ENCODE peak calls at places on chromosomes 13 and 19, in nine cellular contexts. One of them, this sample, is unnamed. For H3K4me1, the result is how much of the 10 kb centered on the place peaks cover.

GRCh38 chr13:97621631-97622030 is 187.7 kb downstream of the RAP2A start:
- DNase-seq in GM23338: peak
- DNase-seq in sigmoid colon: no peak
- DNase-seq in esophagus muscularis mucosa: no peak
- DNase-seq in spleen: no peak
- DNase-seq in breast epithelium: no peak
- DNase-seq in transverse colon: no peak
- DNase-seq in SK-N-SH: no peak
- DNase-seq in stomach: no peak
- DNase-seq in this sample: no peak

GRCh38 chr19:575527-576506 is 3.4 kb downstream of the BSG start:
- DNase-seq in GM23338: peak
- DNase-seq in sigmoid colon: peak
- DNase-seq in esophagus muscularis mucosa: no peak
- DNase-seq in spleen: no peak
- DNase-seq in breast epithelium: no peak
- DNase-seq in transverse colon: no peak
- DNase-seq in SK-N-SH: peak
- DNase-seq in stomach: peak
- DNase-seq in this sample: no peak

GRCh38 chr19:12331211-12331941 is 2.1 kb downstream of the ZNF563 start:
- DNase-seq in GM23338: no peak
- DNase-seq in sigmoid colon: no peak
- DNase-seq in esophagus muscularis mucosa: no peak
- DNase-seq in spleen: peak
- DNase-seq in breast epithelium: no peak
- DNase-seq in transverse colon: peak
- DNase-seq in SK-N-SH: no peak
- DNase-seq in stomach: no peak
- DNase-seq in this sample: no peak

GRCh38 chr13:59677966-59678814 is 485.5 kb downstream of the DIAPH3 start:
- DNase-seq in GM23338: peak
- DNase-seq in sigmoid colon: no peak
- DNase-seq in esophagus muscularis mucosa: no peak
- DNase-seq in spleen: no peak
- DNase-seq in breast epithelium: no peak
- DNase-seq in transverse colon: no peak
- DNase-seq in SK-N-SH: peak
- DNase-seq in stomach: no peak
- DNase-seq in this sample: no peak

GRCh38 chr13:66659291-66660012 is 570.7 kb downstream of the PCDH9 start:
- DNase-seq in GM23338: no peak
- DNase-seq in sigmoid colon: no peak
- DNase-seq in esophagus muscularis mucosa: no peak
- DNase-seq in spleen: no peak
- DNase-seq in breast epithelium: no peak
- DNase-seq in transverse colon: no peak
- DNase-seq in SK-N-SH: no peak
- DNase-seq in stomach: no peak
- DNase-seq in this sample: no peak

GRCh38 chr19:32711747-32712146 is 7.8 kb upstream of the TDRD12 start:
- DNase-seq in GM23338: no peak
- DNase-seq in sigmoid colon: no peak
- DNase-seq in esophagus muscularis mucosa: no peak
- DNase-seq in spleen: no peak
- DNase-seq in breast epithelium: no peak
- DNase-seq in transverse colon: no peak
- DNase-seq in SK-N-SH: no peak
- DNase-seq in stomach: no peak
- DNase-seq in this sample: no peak

GRCh38 chr19:8115805-8116396 is 33.5 kb downstream of the FBN3 start:
- DNase-seq in GM23338: no peak
- DNase-seq in sigmoid colon: no peak
- DNase-seq in esophagus muscularis mucosa: no peak
- DNase-seq in spleen: no peak
- DNase-seq in breast epithelium: no peak
- DNase-seq in transverse colon: no peak
- DNase-seq in SK-N-SH: no peak
- DNase-seq in stomach: no peak
- DNase-seq in this sample: no peak

GRCh38 chr13:44974056-44974798 is 15.0 kb downstream of the NUFIP1 start:
- DNase-seq in GM23338: no peak
- DNase-seq in sigmoid colon: no peak
- DNase-seq in esophagus muscularis mucosa: no peak
- DNase-seq in spleen: no peak
- DNase-seq in breast epithelium: no peak
- DNase-seq in transverse colon: no peak
- DNase-seq in SK-N-SH: no peak
- DNase-seq in stomach: peak
- DNase-seq in this sample: no peak

GRCh38 chr19:40191836-40192646 is 815 bp downstream of the MAP3K10 start:
- DNase-seq in GM23338: peak
- DNase-seq in sigmoid colon: peak
- DNase-seq in esophagus muscularis mucosa: no peak
- DNase-seq in spleen: peak
- DNase-seq in breast epithelium: no peak
- DNase-seq in transverse colon: peak
- DNase-seq in SK-N-SH: peak
- DNase-seq in stomach: no peak
- DNase-seq in this sample: no peak

GRCh38 chr19:40740747-40741146 is 9.5 kb downstream of the ACTMAP start:
- DNase-seq in GM23338: no peak
- DNase-seq in sigmoid colon: peak
- DNase-seq in esophagus muscularis mucosa: no peak
- DNase-seq in spleen: no peak
- DNase-seq in breast epithelium: no peak
- DNase-seq in transverse colon: no peak
- DNase-seq in SK-N-SH: no peak
- DNase-seq in stomach: no peak
- DNase-seq in this sample: no peak

DNA sequence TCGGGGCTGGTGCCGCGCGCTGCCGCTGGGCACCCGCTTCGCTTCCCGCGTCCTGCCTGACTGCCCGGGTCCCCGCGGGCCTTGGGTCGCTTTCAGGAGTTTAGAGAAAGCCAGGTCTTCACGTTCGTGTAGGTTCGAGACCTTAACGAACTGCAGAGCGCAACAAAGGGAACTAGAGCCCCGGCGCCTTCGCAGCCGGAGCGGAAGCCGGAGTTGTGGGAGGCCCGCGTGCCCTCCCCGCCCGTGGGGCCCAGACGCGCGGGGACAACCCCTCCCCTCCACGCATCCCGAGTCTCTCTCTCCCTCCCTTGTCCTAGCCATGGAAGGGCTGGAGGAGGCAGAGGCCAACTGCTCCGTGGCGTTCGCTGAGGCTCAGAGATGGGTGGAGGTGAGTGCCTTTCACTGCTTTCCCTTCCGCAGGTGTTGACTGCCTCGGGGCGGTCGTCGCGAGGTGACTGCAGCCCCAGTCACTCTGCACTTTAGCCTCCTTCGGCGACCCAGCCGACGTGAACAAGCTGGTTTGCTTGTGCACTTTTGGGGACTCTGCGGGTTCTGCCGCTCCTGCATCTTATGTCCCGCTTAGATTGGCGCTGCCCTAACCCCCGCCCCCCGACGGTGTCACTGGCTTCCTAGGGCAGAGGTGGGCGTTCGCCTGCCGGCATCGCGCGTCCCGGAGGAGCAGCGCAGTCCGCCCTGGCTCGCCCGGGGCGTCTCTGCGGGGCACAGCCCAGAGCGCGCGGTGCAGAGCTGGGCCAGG is 387 bp downstream of the LMO7 start:
- DNase-seq in GM23338: peak
- DNase-seq in sigmoid colon: no peak
- DNase-seq in esophagus muscularis mucosa: no peak
- DNase-seq in spleen: peak
- DNase-seq in breast epithelium: no peak
- DNase-seq in transverse colon: peak
- DNase-seq in SK-N-SH: peak
- DNase-seq in stomach: no peak
- DNase-seq in this sample: no peak
- TF ChIP-seq CTCF in GM23338: no peak
- TF ChIP-seq CTCF in sigmoid colon: no peak
- TF ChIP-seq CTCF in esophagus muscularis mucosa: no peak
- TF ChIP-seq CTCF in spleen: no peak
- TF ChIP-seq CTCF in breast epithelium: no peak
- TF ChIP-seq CTCF in transverse colon: no peak
- TF ChIP-seq CTCF in SK-N-SH: no peak
- TF ChIP-seq CTCF in stomach: no peak
- TF ChIP-seq CTCF in this sample: no peak

GRCh38 chr19:38289955-38290354 is 14.1 kb upstream of the C19orf33 start:
- DNase-seq in GM23338: no peak
- DNase-seq in sigmoid colon: no peak
- DNase-seq in esophagus muscularis mucosa: no peak
- DNase-seq in spleen: no peak
- DNase-seq in breast epithelium: no peak
- DNase-seq in transverse colon: no peak
- DNase-seq in SK-N-SH: no peak
- DNase-seq in stomach: no peak
- DNase-seq in this sample: no peak
- TF ChIP-seq POLR2AphosphoS5 in GM23338: no peak
- TF ChIP-seq POLR2AphosphoS5 in sigmoid colon: no peak
- TF ChIP-seq POLR2AphosphoS5 in esophagus muscularis mucosa: no peak
- TF ChIP-seq POLR2AphosphoS5 in spleen: no peak
- TF ChIP-seq POLR2AphosphoS5 in breast epithelium: no peak
- TF ChIP-seq POLR2AphosphoS5 in transverse colon: no peak
- TF ChIP-seq POLR2AphosphoS5 in SK-N-SH: no peak
- TF ChIP-seq POLR2AphosphoS5 in stomach: no peak
- TF ChIP-seq POLR2AphosphoS5 in this sample: no peak

GRCh38 chr19:34306824-34307223 is 52.5 kb downstream of the GARRE1 start:
- DNase-seq in GM23338: no peak
- DNase-seq in sigmoid colon: no peak
- DNase-seq in esophagus muscularis mucosa: no peak
- DNase-seq in spleen: no peak
- DNase-seq in breast epithelium: no peak
- DNase-seq in transverse colon: no peak
- DNase-seq in SK-N-SH: no peak
- DNase-seq in stomach: no peak
- DNase-seq in this sample: no peak

GRCh38 chr19:34306213-34306661 is 51.9 kb downstream of the GARRE1 start:
- DNase-seq in GM23338: no peak
- DNase-seq in sigmoid colon: no peak
- DNase-seq in esophagus muscularis mucosa: no peak
- DNase-seq in spleen: no peak
- DNase-seq in breast epithelium: no peak
- DNase-seq in transverse colon: peak
- DNase-seq in SK-N-SH: no peak
- DNase-seq in stomach: peak
- DNase-seq in this sample: no peak

GRCh38 chr19:34308381-34309367 is 54.3 kb downstream of the GARRE1 start:
- DNase-seq in GM23338: no peak
- DNase-seq in sigmoid colon: peak
- DNase-seq in esophagus muscularis mucosa: no peak
- DNase-seq in spleen: no peak
- DNase-seq in breast epithelium: no peak
- DNase-seq in transverse colon: no peak
- DNase-seq in SK-N-SH: no peak
- DNase-seq in stomach: no peak
- DNase-seq in this sample: no peak

GRCh38 chr19:34310494-34310981 is 54.5 kb upstream of the GPI start:
- DNase-seq in GM23338: no peak
- DNase-seq in sigmoid colon: peak
- DNase-seq in esophagus muscularis mucosa: no peak
- DNase-seq in spleen: no peak
- DNase-seq in breast epithelium: peak
- DNase-seq in transverse colon: peak
- DNase-seq in SK-N-SH: no peak
- DNase-seq in stomach: no peak
- DNase-seq in this sample: peak

GRCh38 chr19:34309368-34310138 is 55.2 kb downstream of the GARRE1 start:
- DNase-seq in GM23338: no peak
- DNase-seq in sigmoid colon: peak
- DNase-seq in esophagus muscularis mucosa: no peak
- DNase-seq in spleen: no peak
- DNase-seq in breast epithelium: no peak
- DNase-seq in transverse colon: no peak
- DNase-seq in SK-N-SH: no peak
- DNase-seq in stomach: no peak
- DNase-seq in this sample: no peak
- H3K4me1 ChIP-seq in GM23338: under half
- H3K4me1 ChIP-seq in sigmoid colon: under half
- H3K4me1 ChIP-seq in esophagus muscularis mucosa: under half
- H3K4me1 ChIP-seq in spleen: under half
- H3K4me1 ChIP-seq in breast epithelium: under half
- H3K4me1 ChIP-seq in transverse colon: under half
- H3K4me1 ChIP-seq in SK-N-SH: under half
- H3K4me1 ChIP-seq in stomach: under half
- H3K4me1 ChIP-seq in this sample: under half

GRCh38 chr19:52993342-52994178 is 20.2 kb upstream of the ERVV-1 start:
- DNase-seq in GM23338: peak
- DNase-seq in sigmoid colon: peak
- DNase-seq in esophagus muscularis mucosa: no peak
- DNase-seq in spleen: peak
- DNase-seq in breast epithelium: peak
- DNase-seq in transverse colon: peak
- DNase-seq in SK-N-SH: peak
- DNase-seq in stomach: peak
- DNase-seq in this sample: peak
- TF ChIP-seq CTCF in GM23338: peak
- TF ChIP-seq CTCF in sigmoid colon: peak
- TF ChIP-seq CTCF in esophagus muscularis mucosa: peak
- TF ChIP-seq CTCF in spleen: peak
- TF ChIP-seq CTCF in breast epithelium: peak
- TF ChIP-seq CTCF in transverse colon: peak
- TF ChIP-seq CTCF in SK-N-SH: peak
- TF ChIP-seq CTCF in stomach: peak
- TF ChIP-seq CTCF in this sample: peak

DNA sequence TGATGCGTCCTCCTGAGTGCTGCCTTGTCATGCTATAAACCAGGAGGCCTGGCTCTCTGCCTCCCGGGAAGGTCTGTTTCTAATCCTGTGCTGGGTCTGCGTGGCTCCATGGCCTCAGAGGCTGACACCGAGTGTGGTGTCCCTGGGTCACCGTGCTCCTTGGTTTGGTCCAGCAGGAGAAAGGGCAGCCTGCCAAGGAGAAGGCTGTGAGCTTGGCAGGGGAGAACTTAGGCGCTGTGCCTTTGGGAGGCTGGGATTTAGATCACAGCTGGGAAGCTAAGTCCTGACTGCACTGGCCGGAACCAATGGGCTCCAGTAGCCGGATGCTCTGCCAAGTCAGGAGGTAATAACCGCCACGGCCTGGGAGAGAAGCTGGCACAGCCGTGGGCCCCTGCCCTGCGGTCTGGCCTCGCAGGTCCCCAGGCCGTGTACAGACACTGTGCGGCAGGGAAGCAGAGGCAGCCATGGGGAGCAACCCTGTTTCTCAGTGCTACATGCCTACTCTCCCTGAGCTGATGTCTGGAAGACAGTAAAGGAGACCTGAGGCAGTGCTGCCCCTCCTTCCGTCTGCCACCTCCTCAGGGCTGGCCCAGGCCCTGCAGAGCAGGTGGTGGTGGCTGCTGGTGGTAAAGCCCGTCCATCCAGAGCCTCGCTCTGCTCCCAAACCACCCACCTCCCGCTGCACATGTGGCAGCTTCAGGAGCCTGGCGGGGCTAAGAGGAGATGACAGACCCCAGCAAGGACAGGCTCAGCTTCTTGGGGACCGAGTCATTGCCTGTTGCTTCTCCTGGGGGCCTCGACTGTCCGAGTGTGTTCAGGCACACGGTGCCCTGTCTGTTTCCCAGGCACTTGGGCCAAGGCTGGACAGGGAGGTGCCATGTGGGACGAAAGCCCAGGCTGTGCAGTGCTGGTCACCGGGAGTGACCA is 44.9 kb downstream of the C13orf46 start:
- DNase-seq in GM23338: no peak
- DNase-seq in sigmoid colon: peak
- DNase-seq in esophagus muscularis mucosa: no peak
- DNase-seq in spleen: peak
- DNase-seq in breast epithelium: peak
- DNase-seq in transverse colon: peak
- DNase-seq in SK-N-SH: peak
- DNase-seq in stomach: peak
- DNase-seq in this sample: peak
- TF ChIP-seq POLR2AphosphoS5 in GM23338: no peak
- TF ChIP-seq POLR2AphosphoS5 in sigmoid colon: peak
- TF ChIP-seq POLR2AphosphoS5 in esophagus muscularis mucosa: peak
- TF ChIP-seq POLR2AphosphoS5 in spleen: peak
- TF ChIP-seq POLR2AphosphoS5 in breast epithelium: peak
- TF ChIP-seq POLR2AphosphoS5 in transverse colon: peak
- TF ChIP-seq POLR2AphosphoS5 in SK-N-SH: no peak
- TF ChIP-seq POLR2AphosphoS5 in stomach: peak
- TF ChIP-seq POLR2AphosphoS5 in this sample: peak

This sample was measured in prostate gland.